ENCODE peak calls at places on chromosomes 11 and 22, in eight cellular contexts. One of them, this sample, is unnamed.
A peak's percentile ranks its signal among the peaks of the same experiment; 100 is the strongest.

GRCh38 chr11:112128483-112129121 is 35.3 kb downstream of the IL18 start:
- DNase-seq in H1: no peak
- DNase-seq in K562: no peak
- DNase-seq in breast epithelium: peak; percentile 82
- DNase-seq in GM23338: no peak
- DNase-seq in stomach: peak; percentile 39
- DNase-seq in prostate gland: peak; percentile 50
- DNase-seq in vagina: no peak
- DNase-seq in this sample: no peak

GRCh38 chr11:110196241-110196754 is 100.1 kb downstream of the RDX start:
- DNase-seq in H1: no peak
- DNase-seq in K562: no peak
- DNase-seq in breast epithelium: no peak
- DNase-seq in GM23338: no peak
- DNase-seq in stomach: no peak
- DNase-seq in prostate gland: no peak
- DNase-seq in vagina: no peak
- DNase-seq in this sample: no peak

GRCh38 chr11:1942541-1943260 is 4.4 kb upstream of the MRPL23 start:
- DNase-seq in H1: no peak
- DNase-seq in K562: no peak
- DNase-seq in breast epithelium: no peak
- DNase-seq in GM23338: no peak
- DNase-seq in stomach: no peak
- DNase-seq in prostate gland: no peak
- DNase-seq in vagina: no peak
- DNase-seq in this sample: peak; percentile 50

GRCh38 chr11:36746886-36747710 is 149.1 kb upstream of the RAG2 start:
- DNase-seq in H1: peak; percentile 92
- DNase-seq in K562: peak; percentile 78
- DNase-seq in breast epithelium: peak; percentile 72
- DNase-seq in GM23338: peak; percentile 95
- DNase-seq in stomach: peak; percentile 89
- DNase-seq in prostate gland: peak; percentile 91
- DNase-seq in vagina: no peak
- DNase-seq in this sample: peak; percentile 86

GRCh38 chr22:25900880-25901279 is 158.9 kb downstream of the MYO18B start:
- DNase-seq in H1: no peak
- DNase-seq in K562: peak; percentile 42
- DNase-seq in breast epithelium: no peak
- DNase-seq in GM23338: peak; percentile 29
- DNase-seq in stomach: no peak
- DNase-seq in prostate gland: no peak
- DNase-seq in vagina: no peak
- DNase-seq in this sample: no peak

GRCh38 chr11:121105063-121105480 is 4.0 kb downstream of the TECTA start:
- DNase-seq in H1: no peak
- DNase-seq in K562: no peak
- DNase-seq in breast epithelium: no peak
- DNase-seq in GM23338: no peak
- DNase-seq in stomach: no peak
- DNase-seq in prostate gland: no peak
- DNase-seq in vagina: peak; percentile 93
- DNase-seq in this sample: no peak

GRCh38 chr11:84686726-84687125 is 940.4 kb downstream of the DLG2 start:
- DNase-seq in H1: no peak
- DNase-seq in K562: no peak
- DNase-seq in breast epithelium: no peak
- DNase-seq in GM23338: peak; percentile 13
- DNase-seq in stomach: no peak
- DNase-seq in prostate gland: no peak
- DNase-seq in vagina: no peak
- DNase-seq in this sample: no peak

GRCh38 chr11:132137981-132138313 is 767.5 kb downstream of the NTM start:
- DNase-seq in H1: no peak
- DNase-seq in K562: no peak
- DNase-seq in breast epithelium: no peak
- DNase-seq in GM23338: no peak
- DNase-seq in stomach: no peak
- DNase-seq in prostate gland: no peak
- DNase-seq in vagina: no peak
- DNase-seq in this sample: no peak

GRCh38 chr22:32926600-32926999 is 125.1 kb downstream of the TIMP3 start:
- DNase-seq in H1: peak; percentile 54
- DNase-seq in K562: peak; percentile 26
- DNase-seq in breast epithelium: no peak
- DNase-seq in GM23338: peak; percentile 80
- DNase-seq in stomach: no peak
- DNase-seq in prostate gland: no peak
- DNase-seq in vagina: no peak
- DNase-seq in this sample: no peak

GRCh38 chr11:88484873-88485621 is 147.5 kb upstream of the CTSC start:
- DNase-seq in H1: peak; percentile 63
- DNase-seq in K562: peak; percentile 70
- DNase-seq in breast epithelium: no peak
- DNase-seq in GM23338: peak; percentile 81
- DNase-seq in stomach: no peak
- DNase-seq in prostate gland: no peak
- DNase-seq in vagina: no peak
- DNase-seq in this sample: peak; percentile 74

DNA sequence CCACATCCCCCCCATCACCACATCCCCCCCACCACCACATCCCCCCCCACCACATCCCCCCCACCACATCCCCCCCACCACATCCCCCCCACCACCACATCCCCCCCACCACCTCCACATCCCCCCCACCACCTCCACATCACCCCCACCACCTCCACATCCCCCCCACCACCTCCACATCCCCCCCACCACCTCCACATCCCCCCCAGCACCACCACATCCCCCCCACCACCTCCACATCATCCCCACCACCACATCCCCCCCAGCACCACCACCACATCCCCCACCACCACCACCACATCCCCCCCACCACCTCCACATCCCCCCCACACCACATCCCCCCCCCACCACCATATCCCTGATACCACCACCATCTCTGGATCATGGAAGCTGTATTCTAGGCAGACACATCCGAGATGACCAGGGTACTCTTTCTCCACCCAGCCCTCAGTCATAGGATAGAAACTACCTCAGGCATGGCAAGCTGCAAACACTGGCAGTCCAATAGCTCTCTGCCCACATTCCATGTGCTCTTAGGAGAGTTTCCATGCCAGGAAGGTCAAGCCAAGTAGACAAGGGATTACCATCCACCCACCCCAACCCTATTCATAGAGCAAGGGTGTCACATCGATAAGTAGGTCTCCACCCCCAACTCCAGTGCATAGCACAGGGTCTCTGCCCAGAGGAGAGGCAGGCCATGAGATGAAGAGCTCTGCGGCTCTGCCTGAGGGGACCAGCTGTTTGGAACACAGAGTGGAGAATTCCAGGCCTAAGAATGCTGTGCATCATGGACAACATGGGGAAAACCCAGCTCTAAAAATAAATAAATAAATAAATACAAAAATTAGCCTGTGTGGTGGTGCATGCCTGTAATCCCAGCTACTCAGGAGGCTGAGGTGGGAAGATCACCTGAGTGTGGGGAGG is 33.0 kb upstream of the TEAD1 start:
- DNase-seq in H1: no peak
- DNase-seq in K562: no peak
- DNase-seq in breast epithelium: no peak
- DNase-seq in GM23338: no peak
- DNase-seq in stomach: no peak
- DNase-seq in prostate gland: no peak
- DNase-seq in vagina: no peak
- DNase-seq in this sample: no peak
- TF ChIP-seq POLR2AphosphoS5 in H1: no peak
- TF ChIP-seq POLR2AphosphoS5 in K562: no peak
- TF ChIP-seq POLR2AphosphoS5 in breast epithelium: no peak
- TF ChIP-seq POLR2AphosphoS5 in GM23338: no peak
- TF ChIP-seq POLR2AphosphoS5 in stomach: no peak
- TF ChIP-seq POLR2AphosphoS5 in prostate gland: no peak
- TF ChIP-seq POLR2AphosphoS5 in vagina: no peak
- TF ChIP-seq POLR2AphosphoS5 in this sample: no peak

DNA sequence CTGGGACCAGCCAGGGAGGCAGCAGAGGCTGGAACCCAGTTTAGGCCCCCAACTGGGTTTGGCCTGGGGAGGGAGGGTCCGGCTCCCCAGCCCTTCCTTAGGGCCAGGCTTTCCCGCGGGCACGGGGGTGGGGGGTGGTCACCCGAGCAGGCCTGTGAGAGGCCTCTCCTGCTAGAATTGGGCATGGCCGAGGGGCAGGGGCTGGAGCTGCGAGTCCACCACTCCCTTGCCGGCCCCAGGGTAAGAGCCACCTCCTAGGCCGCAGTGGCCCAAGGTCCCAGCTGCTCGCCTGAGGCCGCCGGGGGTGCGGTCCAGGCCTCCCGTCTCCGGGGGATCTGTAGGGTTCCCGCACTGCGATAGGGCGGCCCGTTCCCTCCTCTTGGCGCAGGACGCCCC is 6.1 kb downstream of the LMNTD2 start:
- DNase-seq in H1: no peak
- DNase-seq in K562: no peak
- DNase-seq in breast epithelium: no peak
- DNase-seq in GM23338: peak; percentile 54
- DNase-seq in stomach: no peak
- DNase-seq in prostate gland: no peak
- DNase-seq in vagina: no peak
- DNase-seq in this sample: no peak
- H3K4me3 ChIP-seq in H1: peak overlapping the region; percentile 62
- H3K4me3 ChIP-seq in K562: peak overlapping the region; percentile 27
- H3K4me3 ChIP-seq in breast epithelium: peak overlapping the region; percentile 53
- H3K4me3 ChIP-seq in GM23338: peak overlapping the region; percentile 64
- H3K4me3 ChIP-seq in stomach: peak overlapping the region; percentile 44
- H3K4me3 ChIP-seq in prostate gland: peak overlapping the region; percentile 45
- H3K4me3 ChIP-seq in vagina: peak overlapping the region; percentile 30
- H3K4me3 ChIP-seq in this sample: peak overlapping the region; percentile 46

DNA sequence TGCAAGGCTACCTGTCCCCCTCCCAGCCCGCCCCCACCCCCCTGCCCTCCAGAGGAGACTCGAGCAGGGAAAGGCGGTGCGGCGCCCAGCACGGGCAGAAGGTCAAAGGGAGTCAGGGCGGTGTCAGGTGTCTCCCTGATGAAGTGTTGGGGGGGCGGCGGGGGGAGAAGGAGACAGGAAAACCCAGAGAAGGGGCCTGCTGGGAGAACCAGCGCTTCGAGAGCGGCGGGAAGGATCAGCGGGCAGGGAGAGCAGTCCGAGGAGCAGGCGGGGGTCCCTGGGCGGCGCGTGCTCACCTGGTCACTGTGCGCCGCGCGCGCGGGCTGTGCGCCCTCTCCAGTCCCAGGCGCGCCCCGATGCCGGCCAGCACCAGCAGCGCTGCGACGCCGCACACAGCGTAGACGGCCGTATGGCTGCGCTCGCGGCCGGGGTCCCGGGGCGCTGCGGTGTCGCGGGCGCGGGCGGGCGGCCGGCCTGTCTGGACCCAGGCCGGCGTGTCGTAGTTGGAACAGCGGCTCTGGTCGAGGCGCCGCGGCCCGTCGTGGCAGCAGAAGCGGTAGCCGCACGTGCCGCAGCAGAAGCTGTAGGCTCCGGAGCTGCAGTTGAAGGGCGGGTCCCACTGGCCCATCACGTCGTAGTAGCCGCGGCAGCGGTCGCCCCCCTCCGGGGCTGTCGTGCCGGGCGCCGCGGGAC is 886 bp downstream of the SHISA8 start:
- DNase-seq in H1: no peak
- DNase-seq in K562: no peak
- DNase-seq in breast epithelium: no peak
- DNase-seq in GM23338: peak; percentile 84
- DNase-seq in stomach: no peak
- DNase-seq in prostate gland: no peak
- DNase-seq in vagina: no peak
- DNase-seq in this sample: no peak
- H3K27me3 ChIP-seq in H1: peaks cover 95% of the 10 kb centered on the region
- H3K27me3 ChIP-seq in K562: peaks cover 4% of the 10 kb centered on the region
- H3K27me3 ChIP-seq in breast epithelium: peaks cover 28% of the 10 kb centered on the region
- H3K27me3 ChIP-seq in GM23338: peaks cover 100% of the 10 kb centered on the region
- H3K27me3 ChIP-seq in stomach: peaks cover 87% of the 10 kb centered on the region
- H3K27me3 ChIP-seq in prostate gland: peaks cover 23% of the 10 kb centered on the region
- H3K27me3 ChIP-seq in vagina: peaks cover 28% of the 10 kb centered on the region
- H3K27me3 ChIP-seq in this sample: peaks cover 100% of the 10 kb centered on the region

GRCh38 chr22:30302810-30303138 is 13.5 kb upstream of the CASTOR1 start:
- DNase-seq in H1: no peak
- DNase-seq in K562: no peak
- DNase-seq in breast epithelium: no peak
- DNase-seq in GM23338: no peak
- DNase-seq in stomach: no peak
- DNase-seq in prostate gland: no peak
- DNase-seq in vagina: no peak
- DNase-seq in this sample: no peak
- TF ChIP-seq POLR2AphosphoS5 in H1: no peak
- TF ChIP-seq POLR2AphosphoS5 in K562: no peak
- TF ChIP-seq POLR2AphosphoS5 in breast epithelium: no peak
- TF ChIP-seq POLR2AphosphoS5 in GM23338: no peak
- TF ChIP-seq POLR2AphosphoS5 in stomach: no peak
- TF ChIP-seq POLR2AphosphoS5 in prostate gland: no peak
- TF ChIP-seq POLR2AphosphoS5 in vagina: no peak
- TF ChIP-seq POLR2AphosphoS5 in this sample: no peak

GRCh38 chr11:78289547-78290292 is 101.0 kb downstream of the USP35 start:
- DNase-seq in H1: no peak
- DNase-seq in K562: no peak
- DNase-seq in breast epithelium: no peak
- DNase-seq in GM23338: no peak
- DNase-seq in stomach: no peak
- DNase-seq in prostate gland: no peak
- DNase-seq in vagina: no peak
- DNase-seq in this sample: no peak
- H3K4me3 ChIP-seq in H1: no peak overlapping the region
- H3K4me3 ChIP-seq in K562: no peak overlapping the region
- H3K4me3 ChIP-seq in breast epithelium: no peak overlapping the region
- H3K4me3 ChIP-seq in GM23338: no peak overlapping the region
- H3K4me3 ChIP-seq in stomach: no peak overlapping the region
- H3K4me3 ChIP-seq in prostate gland: no peak overlapping the region
- H3K4me3 ChIP-seq in vagina: no peak overlapping the region
- H3K4me3 ChIP-seq in this sample: no peak overlapping the region

DNA sequence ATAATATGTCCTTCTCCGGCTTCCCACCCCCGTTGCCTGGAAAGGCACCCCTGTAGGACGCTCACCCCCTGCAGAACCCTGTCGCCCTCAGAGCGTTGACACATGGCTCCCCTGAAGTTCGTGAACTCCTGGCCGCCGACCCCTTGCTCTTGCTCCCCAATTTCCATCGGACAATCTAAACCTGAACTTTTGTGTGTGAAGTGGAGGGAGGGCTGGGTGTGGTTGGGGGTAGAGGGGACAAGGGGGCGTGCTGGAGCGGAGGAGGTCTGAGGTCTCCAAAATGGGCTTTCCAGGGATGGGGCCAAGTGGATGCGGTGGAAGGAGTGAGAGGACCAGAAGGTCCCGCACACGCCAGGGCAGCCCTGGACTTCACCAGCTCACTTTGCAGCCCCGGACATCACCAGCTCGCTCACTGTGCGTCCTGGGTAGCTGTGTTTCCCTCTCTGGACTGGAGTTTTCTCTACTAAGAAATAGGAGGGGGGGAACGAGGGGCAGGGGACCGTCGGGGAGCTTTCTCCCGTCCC is 18.6 kb downstream of the CREB3L1 start:
- DNase-seq in H1: peak; percentile 66
- DNase-seq in K562: no peak
- DNase-seq in breast epithelium: no peak
- DNase-seq in GM23338: no peak
- DNase-seq in stomach: no peak
- DNase-seq in prostate gland: no peak
- DNase-seq in vagina: no peak
- DNase-seq in this sample: no peak
- H3K27me3 ChIP-seq in H1: no peaks in the 10 kb centered on the region
- H3K27me3 ChIP-seq in K562: no peaks in the 10 kb centered on the region
- H3K27me3 ChIP-seq in breast epithelium: no peaks in the 10 kb centered on the region
- H3K27me3 ChIP-seq in GM23338: no peaks in the 10 kb centered on the region
- H3K27me3 ChIP-seq in stomach: no peaks in the 10 kb centered on the region
- H3K27me3 ChIP-seq in prostate gland: no peaks in the 10 kb centered on the region
- H3K27me3 ChIP-seq in vagina: no peaks in the 10 kb centered on the region
- H3K27me3 ChIP-seq in this sample: peaks cover 60% of the 10 kb centered on the region